ENCODE peak calls at places on chromosomes 12 and 14, in four cellular contexts. One of them, this sample, is unnamed.

GRCh38 chr12:402127-402456 is 648 bp downstream of the CCDC77 start:
- DNase-seq in thyroid gland: no peak
- DNase-seq in upper lobe of left lung: no peak
- DNase-seq in heart right ventricle: no peak
- DNase-seq in this sample: peak

GRCh38 chr12:108852674-108853073 is 4.7 kb downstream of the SSH1 start:
- DNase-seq in thyroid gland: peak
- DNase-seq in upper lobe of left lung: no peak
- DNase-seq in heart right ventricle: peak
- DNase-seq in this sample: no peak

GRCh38 chr12:100574262-100575074 is 984 bp downstream of the GAS2L3 start:
- DNase-seq in thyroid gland: peak
- DNase-seq in upper lobe of left lung: no peak
- DNase-seq in heart right ventricle: peak
- DNase-seq in this sample: no peak

GRCh38 chr14:38553586-38553985 is 297.7 kb upstream of the CLEC14A start:
- DNase-seq in thyroid gland: no peak
- DNase-seq in upper lobe of left lung: no peak
- DNase-seq in heart right ventricle: no peak
- DNase-seq in this sample: peak

GRCh38 chr14:103699901-103700752 is 15.1 kb downstream of the XRCC3 start:
- DNase-seq in thyroid gland: no peak
- DNase-seq in upper lobe of left lung: no peak
- DNase-seq in heart right ventricle: no peak
- DNase-seq in this sample: no peak

GRCh38 chr14:80358112-80358511 is 146.8 kb upstream of the DIO2 start:
- DNase-seq in thyroid gland: no peak
- DNase-seq in upper lobe of left lung: no peak
- DNase-seq in heart right ventricle: no peak
- DNase-seq in this sample: peak

GRCh38 chr12:58882796-58883195 is 37.5 kb downstream of the LRIG3 start:
- DNase-seq in thyroid gland: no peak
- DNase-seq in upper lobe of left lung: no peak
- DNase-seq in heart right ventricle: no peak
- DNase-seq in this sample: no peak

GRCh38 chr12:113181975-113182374 is 3.3 kb downstream of the DDX54 start:
- DNase-seq in thyroid gland: no peak
- DNase-seq in upper lobe of left lung: no peak
- DNase-seq in heart right ventricle: no peak
- DNase-seq in this sample: no peak

GRCh38 chr12:52187640-52188039 is 4.2 kb downstream of the KRT80 start:
- DNase-seq in thyroid gland: no peak
- DNase-seq in upper lobe of left lung: no peak
- DNase-seq in heart right ventricle: no peak
- DNase-seq in this sample: no peak

GRCh38 chr14:76931629-76932402 is 96.7 kb downstream of the IRF2BPL start:
- DNase-seq in thyroid gland: peak
- DNase-seq in upper lobe of left lung: no peak
- DNase-seq in heart right ventricle: no peak
- DNase-seq in this sample: no peak

GRCh38 chr12:64669270-64669842 is 59.1 kb downstream of the RASSF3 start:
- DNase-seq in thyroid gland: peak
- DNase-seq in upper lobe of left lung: peak
- DNase-seq in heart right ventricle: peak
- DNase-seq in this sample: peak

GRCh38 chr12:11653215-11653753 is 3.8 kb downstream of the ETV6 start:
- DNase-seq in thyroid gland: peak
- DNase-seq in upper lobe of left lung: no peak
- DNase-seq in heart right ventricle: no peak
- DNase-seq in this sample: peak

GRCh38 chr12:6866163-6866919 is 990 bp upstream of the TPI1 start:
- DNase-seq in thyroid gland: no peak
- DNase-seq in upper lobe of left lung: peak
- DNase-seq in heart right ventricle: no peak
- DNase-seq in this sample: peak

GRCh38 chr12:124168016-124168415 is 126.9 kb upstream of the RFLNA start:
- DNase-seq in thyroid gland: peak
- DNase-seq in upper lobe of left lung: no peak
- DNase-seq in heart right ventricle: no peak
- DNase-seq in this sample: no peak

GRCh38 chr14:93045965-93046695 is 69.6 kb downstream of the ITPK1 start:
- DNase-seq in thyroid gland: peak
- DNase-seq in upper lobe of left lung: no peak
- DNase-seq in heart right ventricle: no peak
- DNase-seq in this sample: peak

GRCh38 chr12:63093711-63094110 is 57.3 kb downstream of the AVPR1A start:
- DNase-seq in thyroid gland: no peak
- DNase-seq in upper lobe of left lung: no peak
- DNase-seq in heart right ventricle: no peak
- DNase-seq in this sample: no peak

GRCh38 chr12:123526542-123527080 is 6.9 kb downstream of the RILPL1 start:
- DNase-seq in thyroid gland: no peak
- DNase-seq in upper lobe of left lung: no peak
- DNase-seq in heart right ventricle: no peak
- DNase-seq in this sample: no peak

GRCh38 chr12:46891306-46891705 is 65.5 kb upstream of the SLC38A4 start:
- DNase-seq in thyroid gland: no peak
- DNase-seq in upper lobe of left lung: no peak
- DNase-seq in heart right ventricle: no peak
- DNase-seq in this sample: peak

GRCh38 chr12:121947966-121948365 is 29.6 kb downstream of the CFAP251 start:
- DNase-seq in thyroid gland: peak
- DNase-seq in upper lobe of left lung: no peak
- DNase-seq in heart right ventricle: no peak
- DNase-seq in this sample: peak

GRCh38 chr14:87241018-87241779 is 751.8 kb downstream of the GALC start:
- DNase-seq in thyroid gland: no peak
- DNase-seq in upper lobe of left lung: no peak
- DNase-seq in heart right ventricle: no peak
- DNase-seq in this sample: no peak

GRCh38 chr14:22542360-22542759 is 46.7 kb downstream of the DAD1 start:
- DNase-seq in thyroid gland: no peak
- DNase-seq in upper lobe of left lung: no peak
- DNase-seq in heart right ventricle: no peak
- DNase-seq in this sample: no peak
- H3K4me3 ChIP-seq in thyroid gland: no peak
- H3K4me3 ChIP-seq in upper lobe of left lung: no peak
- H3K4me3 ChIP-seq in heart right ventricle: no peak
- H3K4me3 ChIP-seq in this sample: no peak

GRCh38 chr14:96944297-96944696 is 147.1 kb downstream of the VRK1 start:
- DNase-seq in thyroid gland: no peak
- DNase-seq in upper lobe of left lung: no peak
- DNase-seq in heart right ventricle: no peak
- DNase-seq in this sample: no peak

GRCh38 chr14:96934961-96935360 is 137.8 kb downstream of the VRK1 start:
- DNase-seq in thyroid gland: no peak
- DNase-seq in upper lobe of left lung: no peak
- DNase-seq in heart right ventricle: no peak
- DNase-seq in this sample: no peak

GRCh38 chr14:96940009-96940408 is 142.8 kb downstream of the VRK1 start:
- DNase-seq in thyroid gland: no peak
- DNase-seq in upper lobe of left lung: no peak
- DNase-seq in heart right ventricle: no peak
- DNase-seq in this sample: no peak

GRCh38 chr14:96938946-96939345 is 141.8 kb downstream of the VRK1 start:
- DNase-seq in thyroid gland: no peak
- DNase-seq in upper lobe of left lung: no peak
- DNase-seq in heart right ventricle: no peak
- DNase-seq in this sample: no peak
- TF ChIP-seq CTCF in thyroid gland: no peak
- TF ChIP-seq CTCF in upper lobe of left lung: no peak
- TF ChIP-seq CTCF in heart right ventricle: no peak
- TF ChIP-seq CTCF in this sample: peak

GRCh38 chr12:111446631-111447570 is 41.2 kb downstream of the SH2B3 start:
- DNase-seq in thyroid gland: no peak
- DNase-seq in upper lobe of left lung: peak
- DNase-seq in heart right ventricle: no peak
- DNase-seq in this sample: no peak

GRCh38 chr12:111445311-111446043 is 39.8 kb downstream of the SH2B3 start:
- DNase-seq in thyroid gland: no peak
- DNase-seq in upper lobe of left lung: peak
- DNase-seq in heart right ventricle: no peak
- DNase-seq in this sample: no peak

GRCh38 chr12:111444706-111445310 is 39.1 kb downstream of the SH2B3 start:
- DNase-seq in thyroid gland: peak
- DNase-seq in upper lobe of left lung: peak
- DNase-seq in heart right ventricle: peak
- DNase-seq in this sample: peak

GRCh38 chr12:111447571-111448265 is 42.0 kb downstream of the SH2B3 start:
- DNase-seq in thyroid gland: no peak
- DNase-seq in upper lobe of left lung: peak
- DNase-seq in heart right ventricle: no peak
- DNase-seq in this sample: no peak

DNA sequence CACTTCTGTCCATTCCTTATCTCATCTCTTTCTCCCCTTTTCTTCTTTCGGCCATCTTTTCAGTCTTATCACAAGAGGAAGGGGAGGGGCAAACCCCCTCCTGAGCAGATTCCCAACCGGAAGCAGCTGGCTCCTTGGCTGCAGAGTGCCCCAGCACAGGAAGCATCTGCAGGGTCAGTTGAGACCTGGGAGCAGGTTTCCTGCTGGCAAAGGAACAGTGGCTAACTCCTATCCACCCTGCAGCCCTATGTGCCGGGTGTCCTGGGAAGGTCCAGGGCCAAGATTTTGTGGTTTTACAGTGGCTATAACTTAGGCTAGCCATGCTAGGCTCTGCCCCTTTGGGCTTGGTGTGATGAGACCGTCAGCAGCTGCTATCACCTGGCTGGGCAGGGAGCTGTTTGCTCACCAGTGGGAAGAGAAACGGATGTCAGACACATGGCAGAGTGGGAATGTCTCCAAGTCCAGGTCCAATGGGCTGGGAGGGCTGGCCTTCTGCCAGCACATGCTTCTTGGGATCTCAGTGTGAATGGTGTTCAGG is 40.4 kb downstream of the SH2B3 start:
- DNase-seq in thyroid gland: peak
- DNase-seq in upper lobe of left lung: no peak
- DNase-seq in heart right ventricle: no peak
- DNase-seq in this sample: peak
- H3K4me3 ChIP-seq in thyroid gland: no peak
- H3K4me3 ChIP-seq in upper lobe of left lung: no peak
- H3K4me3 ChIP-seq in heart right ventricle: no peak
- H3K4me3 ChIP-seq in this sample: no peak

DNA sequence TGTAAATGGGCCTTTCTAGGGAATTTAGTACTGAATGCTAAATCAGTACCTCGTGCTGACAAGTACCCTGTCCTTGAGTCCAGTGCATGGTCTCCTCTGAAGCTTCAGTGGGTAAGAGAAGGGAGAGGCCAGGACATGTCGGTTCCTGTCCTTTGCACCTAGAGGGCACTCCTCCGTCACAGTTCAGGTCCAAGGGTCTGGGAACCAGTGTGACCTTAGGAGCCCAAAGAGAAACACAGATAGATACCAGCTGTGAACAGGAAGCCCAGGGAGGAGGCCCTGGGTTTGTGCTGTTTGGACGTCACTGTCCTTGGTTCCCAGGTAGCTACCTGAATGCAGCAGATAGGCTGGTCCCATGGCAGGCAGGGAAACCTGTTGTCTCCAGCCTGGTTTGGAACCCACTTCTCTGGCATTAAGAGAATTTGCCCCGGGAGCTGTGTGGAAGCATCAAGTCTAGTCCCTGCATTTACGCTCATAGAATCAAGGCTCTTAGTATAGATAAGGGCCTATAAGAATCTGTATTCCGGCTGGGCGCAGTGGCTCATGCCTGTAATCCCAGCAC is 3.9 kb upstream of the FGF23 start:
- DNase-seq in thyroid gland: no peak
- DNase-seq in upper lobe of left lung: no peak
- DNase-seq in heart right ventricle: no peak
- DNase-seq in this sample: no peak
- TF ChIP-seq CTCF in thyroid gland: no peak
- TF ChIP-seq CTCF in upper lobe of left lung: no peak
- TF ChIP-seq CTCF in heart right ventricle: no peak
- TF ChIP-seq CTCF in this sample: no peak

DNA sequence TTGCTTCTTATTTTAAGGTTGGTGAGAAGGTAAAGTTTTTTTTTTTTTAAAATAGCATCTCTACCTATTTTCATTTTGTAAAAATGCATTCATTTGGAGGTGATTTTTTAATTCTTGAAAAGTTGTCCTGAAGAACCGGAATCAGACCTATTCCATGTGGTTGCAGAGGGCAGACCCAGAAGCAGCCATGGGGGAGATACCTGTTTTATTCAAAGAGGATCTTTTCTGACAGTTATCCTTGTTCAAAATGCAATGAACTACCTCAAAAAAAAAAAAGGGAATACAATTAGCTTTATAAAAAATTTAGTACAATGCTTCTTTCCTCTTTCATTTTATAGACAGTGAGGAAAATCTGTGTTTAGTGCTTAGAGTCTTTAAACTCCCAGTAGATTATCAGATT is 8.4 kb upstream of the NEMF start:
- DNase-seq in thyroid gland: no peak
- DNase-seq in upper lobe of left lung: no peak
- DNase-seq in heart right ventricle: no peak
- DNase-seq in this sample: no peak
- H3K4me3 ChIP-seq in thyroid gland: no peak
- H3K4me3 ChIP-seq in upper lobe of left lung: peak
- H3K4me3 ChIP-seq in heart right ventricle: peak
- H3K4me3 ChIP-seq in this sample: no peak

GRCh38 chr14:53055003-53055402 is 98.1 kb downstream of the DDHD1 start:
- DNase-seq in thyroid gland: no peak
- DNase-seq in upper lobe of left lung: no peak
- DNase-seq in heart right ventricle: no peak
- DNase-seq in this sample: peak
- TF ChIP-seq CTCF in thyroid gland: peak
- TF ChIP-seq CTCF in upper lobe of left lung: peak
- TF ChIP-seq CTCF in heart right ventricle: peak
- TF ChIP-seq CTCF in this sample: peak

GRCh38 chr12:55686366-55687010 is 21.2 kb downstream of the ITGA7 start:
- DNase-seq in thyroid gland: no peak
- DNase-seq in upper lobe of left lung: no peak
- DNase-seq in heart right ventricle: no peak
- DNase-seq in this sample: no peak
- H3K4me3 ChIP-seq in thyroid gland: no peak
- H3K4me3 ChIP-seq in upper lobe of left lung: no peak
- H3K4me3 ChIP-seq in heart right ventricle: no peak
- H3K4me3 ChIP-seq in this sample: no peak

GRCh38 chr14:70188608-70189540 is at the start of gene SLC8A3:
- DNase-seq in thyroid gland: peak
- DNase-seq in upper lobe of left lung: peak
- DNase-seq in heart right ventricle: no peak
- DNase-seq in this sample: peak

GRCh38 chr14:70190156-70190555 is 1.4 kb upstream of the SLC8A3 start:
- DNase-seq in thyroid gland: no peak
- DNase-seq in upper lobe of left lung: no peak
- DNase-seq in heart right ventricle: no peak
- DNase-seq in this sample: no peak

GRCh38 chr14:70189678-70190077 is 927 bp upstream of the SLC8A3 start:
- DNase-seq in thyroid gland: no peak
- DNase-seq in upper lobe of left lung: no peak
- DNase-seq in heart right ventricle: no peak
- DNase-seq in this sample: no peak

GRCh38 chr14:70193396-70193795 is 4.6 kb upstream of the SLC8A3 start:
- DNase-seq in thyroid gland: no peak
- DNase-seq in upper lobe of left lung: no peak
- DNase-seq in heart right ventricle: no peak
- DNase-seq in this sample: no peak

GRCh38 chr14:70192915-70193314 is 4.2 kb upstream of the SLC8A3 start:
- DNase-seq in thyroid gland: no peak
- DNase-seq in upper lobe of left lung: no peak
- DNase-seq in heart right ventricle: no peak
- DNase-seq in this sample: no peak
- TF ChIP-seq CTCF in thyroid gland: no peak
- TF ChIP-seq CTCF in upper lobe of left lung: no peak
- TF ChIP-seq CTCF in heart right ventricle: no peak
- TF ChIP-seq CTCF in this sample: no peak

GRCh38 chr14:33369041-33369440 is 430.4 kb downstream of the NPAS3 start:
- DNase-seq in thyroid gland: no peak
- DNase-seq in upper lobe of left lung: no peak
- DNase-seq in heart right ventricle: no peak
- DNase-seq in this sample: no peak
- H3K4me3 ChIP-seq in thyroid gland: no peak
- H3K4me3 ChIP-seq in upper lobe of left lung: no peak
- H3K4me3 ChIP-seq in heart right ventricle: no peak
- H3K4me3 ChIP-seq in this sample: no peak